ENCODE peak calls at places on chromosomes 7 and 10, in eight cellular contexts. One of them, this sample, is unnamed.

GRCh38 chr10:17673517-17674051 is 29.6 kb downstream of the STAM start:
- ATAC-seq in heart right ventricle: no peak
- ATAC-seq in HCT116: peak; percentile 97
- ATAC-seq in psoas muscle: peak; percentile 67
- ATAC-seq in aorta: no peak
- ATAC-seq in heart left ventricle: no peak
- ATAC-seq in CD8-positive, alpha-beta T cell: no peak
- ATAC-seq in right cardiac atrium: no peak
- ATAC-seq in this sample: no peak

GRCh38 chr7:10888861-10889260 is 84.8 kb upstream of the PHF14 start:
- ATAC-seq in heart right ventricle: no peak
- ATAC-seq in HCT116: peak; percentile 34
- ATAC-seq in psoas muscle: no peak
- ATAC-seq in aorta: no peak
- ATAC-seq in heart left ventricle: peak; percentile 37
- ATAC-seq in CD8-positive, alpha-beta T cell: peak; percentile 66
- ATAC-seq in right cardiac atrium: no peak
- ATAC-seq in this sample: no peak

GRCh38 chr7:117045927-117046710 is 92.8 kb downstream of the ST7 start:
- ATAC-seq in heart right ventricle: no peak
- ATAC-seq in HCT116: no peak
- ATAC-seq in psoas muscle: peak; percentile 23
- ATAC-seq in aorta: no peak
- ATAC-seq in heart left ventricle: no peak
- ATAC-seq in CD8-positive, alpha-beta T cell: no peak
- ATAC-seq in right cardiac atrium: peak; percentile 19
- ATAC-seq in this sample: no peak

GRCh38 chr10:24214762-24215161 is 5.8 kb downstream of the KIAA1217 start:
- ATAC-seq in heart right ventricle: peak; percentile 5
- ATAC-seq in HCT116: no peak
- ATAC-seq in psoas muscle: peak; percentile 88
- ATAC-seq in aorta: peak; percentile 33
- ATAC-seq in heart left ventricle: no peak
- ATAC-seq in CD8-positive, alpha-beta T cell: no peak
- ATAC-seq in right cardiac atrium: peak; percentile 28
- ATAC-seq in this sample: peak; percentile 14

GRCh38 chr7:26305048-26305868 is 13.6 kb downstream of the SNX10 start:
- ATAC-seq in heart right ventricle: no peak
- ATAC-seq in HCT116: no peak
- ATAC-seq in psoas muscle: no peak
- ATAC-seq in aorta: no peak
- ATAC-seq in heart left ventricle: no peak
- ATAC-seq in CD8-positive, alpha-beta T cell: peak; percentile 46
- ATAC-seq in right cardiac atrium: no peak
- ATAC-seq in this sample: no peak

GRCh38 chr10:133134411-133135115 is 25.5 kb upstream of the KNDC1 start:
- ATAC-seq in heart right ventricle: no peak
- ATAC-seq in HCT116: no peak
- ATAC-seq in psoas muscle: no peak
- ATAC-seq in aorta: peak; percentile 36
- ATAC-seq in heart left ventricle: no peak
- ATAC-seq in CD8-positive, alpha-beta T cell: no peak
- ATAC-seq in right cardiac atrium: no peak
- ATAC-seq in this sample: no peak

GRCh38 chr7:71363627-71364026 is 231.7 kb downstream of the GALNT17 start:
- ATAC-seq in heart right ventricle: no peak
- ATAC-seq in HCT116: no peak
- ATAC-seq in psoas muscle: no peak
- ATAC-seq in aorta: no peak
- ATAC-seq in heart left ventricle: no peak
- ATAC-seq in CD8-positive, alpha-beta T cell: no peak
- ATAC-seq in right cardiac atrium: no peak
- ATAC-seq in this sample: no peak

GRCh38 chr7:31724696-31725095 is 37.7 kb downstream of the PPP1R17 start:
- ATAC-seq in heart right ventricle: no peak
- ATAC-seq in HCT116: no peak
- ATAC-seq in psoas muscle: no peak
- ATAC-seq in aorta: no peak
- ATAC-seq in heart left ventricle: no peak
- ATAC-seq in CD8-positive, alpha-beta T cell: no peak
- ATAC-seq in right cardiac atrium: no peak
- ATAC-seq in this sample: no peak

GRCh38 chr7:112531675-112532074 is 50.9 kb downstream of the LSMEM1 start:
- ATAC-seq in heart right ventricle: no peak
- ATAC-seq in HCT116: no peak
- ATAC-seq in psoas muscle: no peak
- ATAC-seq in aorta: no peak
- ATAC-seq in heart left ventricle: no peak
- ATAC-seq in CD8-positive, alpha-beta T cell: no peak
- ATAC-seq in right cardiac atrium: no peak
- ATAC-seq in this sample: no peak

DNA sequence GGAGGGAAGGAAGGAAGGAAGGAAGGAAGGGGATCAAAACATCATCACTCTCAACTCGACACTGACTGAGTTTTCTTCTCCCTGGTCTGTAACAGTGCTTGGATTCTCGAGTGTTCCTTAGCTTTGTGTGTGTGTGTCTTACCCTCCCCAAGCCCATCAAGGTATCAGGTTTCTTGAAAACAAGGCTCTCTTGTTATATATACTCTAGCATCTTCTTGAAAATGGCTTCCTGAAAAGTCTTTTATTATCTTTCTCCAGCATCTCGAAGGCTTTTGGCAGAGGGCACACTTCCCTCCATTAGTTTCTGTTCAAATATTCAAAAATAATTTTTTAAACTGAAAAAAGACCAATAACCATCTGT is 13.4 kb downstream of the SERPINE1 start:
- ATAC-seq in heart right ventricle: no peak
- ATAC-seq in HCT116: no peak
- ATAC-seq in psoas muscle: no peak
- ATAC-seq in aorta: no peak
- ATAC-seq in heart left ventricle: no peak
- ATAC-seq in CD8-positive, alpha-beta T cell: no peak
- ATAC-seq in right cardiac atrium: no peak
- ATAC-seq in this sample: no peak
- H3K27ac ChIP-seq in heart right ventricle: no peak overlapping the region
- H3K27ac ChIP-seq in HCT116: peak overlapping the region; percentile 37
- H3K27ac ChIP-seq in psoas muscle: no peak overlapping the region
- H3K27ac ChIP-seq in aorta: no peak overlapping the region
- H3K27ac ChIP-seq in heart left ventricle: no peak overlapping the region
- H3K27ac ChIP-seq in CD8-positive, alpha-beta T cell: no peak overlapping the region
- H3K27ac ChIP-seq in right cardiac atrium: no peak overlapping the region
- H3K27ac ChIP-seq in this sample: no peak overlapping the region

DNA sequence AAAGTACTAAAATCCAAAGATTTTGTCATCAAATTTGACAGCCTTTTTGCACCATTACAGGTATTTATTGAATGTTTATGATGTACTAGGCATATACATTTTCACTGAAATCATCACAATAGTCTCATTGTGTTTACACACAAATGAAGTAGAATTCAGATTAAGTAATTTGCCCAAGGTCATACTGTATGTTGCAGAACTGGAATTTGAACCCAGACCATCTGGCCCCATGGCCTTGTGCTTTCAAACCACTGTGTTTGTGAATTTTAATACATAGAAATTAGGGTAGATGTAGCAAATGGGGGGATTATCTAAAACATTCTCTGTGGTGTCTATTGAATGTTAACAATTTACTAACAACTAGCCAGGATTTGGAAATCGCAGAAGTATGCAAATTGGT is 94.8 kb downstream of the POLL start:
- ATAC-seq in heart right ventricle: no peak
- ATAC-seq in HCT116: no peak
- ATAC-seq in psoas muscle: no peak
- ATAC-seq in aorta: no peak
- ATAC-seq in heart left ventricle: no peak
- ATAC-seq in CD8-positive, alpha-beta T cell: no peak
- ATAC-seq in right cardiac atrium: no peak
- ATAC-seq in this sample: no peak
- H3K27ac ChIP-seq in heart right ventricle: no peak overlapping the region
- H3K27ac ChIP-seq in HCT116: no peak overlapping the region
- H3K27ac ChIP-seq in psoas muscle: no peak overlapping the region
- H3K27ac ChIP-seq in aorta: no peak overlapping the region
- H3K27ac ChIP-seq in heart left ventricle: no peak overlapping the region
- H3K27ac ChIP-seq in CD8-positive, alpha-beta T cell: no peak overlapping the region
- H3K27ac ChIP-seq in right cardiac atrium: no peak overlapping the region
- H3K27ac ChIP-seq in this sample: no peak overlapping the region

GRCh38 chr10:103756277-103756869 is 99.0 kb downstream of the SH3PXD2A start:
- ATAC-seq in heart right ventricle: no peak
- ATAC-seq in HCT116: no peak
- ATAC-seq in psoas muscle: no peak
- ATAC-seq in aorta: no peak
- ATAC-seq in heart left ventricle: no peak
- ATAC-seq in CD8-positive, alpha-beta T cell: no peak
- ATAC-seq in right cardiac atrium: no peak
- ATAC-seq in this sample: no peak
- H3K27ac ChIP-seq in heart right ventricle: no peak overlapping the region
- H3K27ac ChIP-seq in HCT116: no peak overlapping the region
- H3K27ac ChIP-seq in psoas muscle: peak overlapping the region; percentile 99
- H3K27ac ChIP-seq in aorta: no peak overlapping the region
- H3K27ac ChIP-seq in heart left ventricle: peak overlapping the region; percentile 96
- H3K27ac ChIP-seq in CD8-positive, alpha-beta T cell: no peak overlapping the region
- H3K27ac ChIP-seq in right cardiac atrium: no peak overlapping the region
- H3K27ac ChIP-seq in this sample: no peak overlapping the region

GRCh38 chr7:24050991-24051529 is 232.9 kb upstream of the NPY start:
- ATAC-seq in heart right ventricle: no peak
- ATAC-seq in HCT116: no peak
- ATAC-seq in psoas muscle: no peak
- ATAC-seq in aorta: no peak
- ATAC-seq in heart left ventricle: no peak
- ATAC-seq in CD8-positive, alpha-beta T cell: no peak
- ATAC-seq in right cardiac atrium: no peak
- ATAC-seq in this sample: no peak

GRCh38 chr7:24057243-24057642 is 226.7 kb upstream of the NPY start:
- ATAC-seq in heart right ventricle: no peak
- ATAC-seq in HCT116: peak; percentile 36
- ATAC-seq in psoas muscle: no peak
- ATAC-seq in aorta: no peak
- ATAC-seq in heart left ventricle: no peak
- ATAC-seq in CD8-positive, alpha-beta T cell: no peak
- ATAC-seq in right cardiac atrium: no peak
- ATAC-seq in this sample: no peak

GRCh38 chr7:24052572-24053223 is 231.3 kb upstream of the NPY start:
- ATAC-seq in heart right ventricle: no peak
- ATAC-seq in HCT116: peak; percentile 22
- ATAC-seq in psoas muscle: no peak
- ATAC-seq in aorta: no peak
- ATAC-seq in heart left ventricle: no peak
- ATAC-seq in CD8-positive, alpha-beta T cell: no peak
- ATAC-seq in right cardiac atrium: no peak
- ATAC-seq in this sample: no peak

GRCh38 chr7:24051651-24052050 is 232.3 kb upstream of the NPY start:
- ATAC-seq in heart right ventricle: no peak
- ATAC-seq in HCT116: no peak
- ATAC-seq in psoas muscle: no peak
- ATAC-seq in aorta: no peak
- ATAC-seq in heart left ventricle: no peak
- ATAC-seq in CD8-positive, alpha-beta T cell: no peak
- ATAC-seq in right cardiac atrium: no peak
- ATAC-seq in this sample: no peak

GRCh38 chr7:24054231-24054630 is 229.8 kb upstream of the NPY start:
- ATAC-seq in heart right ventricle: no peak
- ATAC-seq in HCT116: no peak
- ATAC-seq in psoas muscle: no peak
- ATAC-seq in aorta: no peak
- ATAC-seq in heart left ventricle: no peak
- ATAC-seq in CD8-positive, alpha-beta T cell: no peak
- ATAC-seq in right cardiac atrium: no peak
- ATAC-seq in this sample: no peak
- H3K27ac ChIP-seq in heart right ventricle: no peak overlapping the region
- H3K27ac ChIP-seq in HCT116: no peak overlapping the region
- H3K27ac ChIP-seq in psoas muscle: no peak overlapping the region
- H3K27ac ChIP-seq in aorta: no peak overlapping the region
- H3K27ac ChIP-seq in heart left ventricle: no peak overlapping the region
- H3K27ac ChIP-seq in CD8-positive, alpha-beta T cell: no peak overlapping the region
- H3K27ac ChIP-seq in right cardiac atrium: no peak overlapping the region
- H3K27ac ChIP-seq in this sample: no peak overlapping the region

DNA sequence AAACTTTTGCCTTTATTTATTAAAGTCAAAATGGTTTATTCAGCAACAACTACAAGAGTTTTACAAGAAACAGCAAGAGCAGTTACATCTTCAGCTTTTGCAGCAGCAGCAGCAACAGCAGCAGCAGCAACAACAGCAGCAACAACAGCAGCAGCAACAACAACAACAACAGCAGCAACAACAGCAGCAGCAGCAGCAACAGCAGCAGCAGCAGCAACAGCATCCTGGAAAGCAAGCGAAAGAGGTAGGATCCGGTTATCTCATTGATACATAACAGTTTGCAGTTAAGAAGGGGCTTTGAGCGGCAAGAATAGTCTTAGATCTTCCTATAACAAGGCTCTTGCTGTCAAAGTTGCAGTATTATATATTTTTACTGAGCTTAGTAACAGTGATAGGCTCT is 215.1 kb downstream of the FOXP2 start:
- ATAC-seq in heart right ventricle: no peak
- ATAC-seq in HCT116: no peak
- ATAC-seq in psoas muscle: no peak
- ATAC-seq in aorta: no peak
- ATAC-seq in heart left ventricle: no peak
- ATAC-seq in CD8-positive, alpha-beta T cell: no peak
- ATAC-seq in right cardiac atrium: no peak
- ATAC-seq in this sample: no peak
- H3K27ac ChIP-seq in heart right ventricle: no peak overlapping the region
- H3K27ac ChIP-seq in HCT116: no peak overlapping the region
- H3K27ac ChIP-seq in psoas muscle: no peak overlapping the region
- H3K27ac ChIP-seq in aorta: no peak overlapping the region
- H3K27ac ChIP-seq in heart left ventricle: no peak overlapping the region
- H3K27ac ChIP-seq in CD8-positive, alpha-beta T cell: no peak overlapping the region
- H3K27ac ChIP-seq in right cardiac atrium: no peak overlapping the region
- H3K27ac ChIP-seq in this sample: no peak overlapping the region

GRCh38 chr10:124565565-124566221 is 104.1 kb downstream of the LHPP start:
- ATAC-seq in heart right ventricle: peak; percentile 37
- ATAC-seq in HCT116: peak; percentile 88
- ATAC-seq in psoas muscle: peak; percentile 89
- ATAC-seq in aorta: no peak
- ATAC-seq in heart left ventricle: peak; percentile 16
- ATAC-seq in CD8-positive, alpha-beta T cell: no peak
- ATAC-seq in right cardiac atrium: peak; percentile 61
- ATAC-seq in this sample: peak; percentile 21
- H3K27ac ChIP-seq in heart right ventricle: no peak overlapping the region
- H3K27ac ChIP-seq in HCT116: no peak overlapping the region
- H3K27ac ChIP-seq in psoas muscle: peak overlapping the region; percentile 73
- H3K27ac ChIP-seq in aorta: no peak overlapping the region
- H3K27ac ChIP-seq in heart left ventricle: no peak overlapping the region
- H3K27ac ChIP-seq in CD8-positive, alpha-beta T cell: no peak overlapping the region
- H3K27ac ChIP-seq in right cardiac atrium: no peak overlapping the region
- H3K27ac ChIP-seq in this sample: no peak overlapping the region

DNA sequence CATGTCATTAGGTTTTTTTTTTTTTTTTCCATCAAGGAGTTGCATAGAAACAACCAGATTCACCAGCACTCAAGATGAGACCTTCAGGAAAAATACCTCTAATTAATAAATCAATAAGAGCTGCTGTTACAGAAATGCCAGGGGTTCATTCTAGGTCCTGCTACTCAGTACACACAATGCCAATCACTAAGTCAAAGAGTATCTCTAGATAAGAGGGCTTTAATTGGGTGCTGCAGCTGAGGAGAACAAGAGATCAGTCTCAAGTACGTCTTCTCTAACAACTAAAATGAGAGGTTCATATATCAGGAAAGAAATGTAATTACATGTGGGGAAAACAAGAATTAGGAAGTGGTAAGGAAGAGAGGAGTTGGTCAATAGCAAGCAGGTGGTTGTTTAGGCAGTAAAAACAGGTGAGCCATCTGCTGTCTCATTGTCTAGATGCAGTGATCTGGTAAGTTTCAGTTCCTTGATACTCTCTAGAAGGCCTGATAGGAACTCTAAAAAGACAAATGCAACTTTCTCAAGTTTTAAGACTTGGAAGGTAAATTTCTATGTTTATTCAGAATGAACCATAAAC is 272.9 kb upstream of the ZWINT start:
- ATAC-seq in heart right ventricle: no peak
- ATAC-seq in HCT116: no peak
- ATAC-seq in psoas muscle: no peak
- ATAC-seq in aorta: no peak
- ATAC-seq in heart left ventricle: no peak
- ATAC-seq in CD8-positive, alpha-beta T cell: no peak
- ATAC-seq in right cardiac atrium: no peak
- ATAC-seq in this sample: no peak
- H3K27ac ChIP-seq in heart right ventricle: no peak overlapping the region
- H3K27ac ChIP-seq in HCT116: no peak overlapping the region
- H3K27ac ChIP-seq in psoas muscle: no peak overlapping the region
- H3K27ac ChIP-seq in aorta: no peak overlapping the region
- H3K27ac ChIP-seq in heart left ventricle: no peak overlapping the region
- H3K27ac ChIP-seq in CD8-positive, alpha-beta T cell: no peak overlapping the region
- H3K27ac ChIP-seq in right cardiac atrium: no peak overlapping the region
- H3K27ac ChIP-seq in this sample: no peak overlapping the region

This sample was measured in gastroesophageal sphincter.